ENCODE peak calls at places on chromosomes 5 and 9, in nine cellular contexts. J is NCI-H1092 treated with DMSO at 0.1 percent for 48 hours; S is GM04504; C is GM19239; I is AG09319; Z is neural crest cell; M is NCI-H460; D is activated CD4-positive, alpha-beta T cell treated with anti-CD3 and anti-CD28 coated beads, Interleukin-2, amount 50 U/mL, for 1 hour; L is GM04503. G is an unnamed sample.

GRCh38 chr5:113140837-113141661 is 164.5 kb downstream of the DCP2 start:
- DNase-seq in C (no peak), D (no peak), M (no peak), J (no peak), S (peak), I (peak), Z (no peak), L (peak), G (no peak)

GRCh38 chr5:150763023-150763793 is 4.4 kb upstream of the DCTN4 start:
- DNase-seq in C (no peak), D (no peak), M (peak), S (peak), L (peak), J (peak), I (no peak), Z (no peak), G (no peak)

GRCh38 chr5:132264546-132265335 is 7.2 kb downstream of the PDLIM4 start:
- DNase-seq in C (no peak), Z (no peak), L (no peak), J (no peak), I (no peak), S (no peak), M (no peak), D (no peak), G (no peak)

GRCh38 chr9:36802171-36802920 is 229.7 kb downstream of the MELK start:
- DNase-seq in L (no peak), Z (no peak), M (no peak), I (no peak), S (no peak), D (no peak), C (no peak), J (peak), G (peak)

GRCh38 chr5:126801992-126802294 is 25.0 kb downstream of the LMNB1 start:
- DNase-seq in I (peak), D (no peak), C (no peak), M (no peak), Z (no peak), J (no peak), S (peak), L (no peak), G (no peak)

GRCh38 chr9:126853667-126854066 is 6.8 kb upstream of the ZBTB34 start:
- DNase-seq in D (no peak), M (no peak), S (no peak), L (no peak), I (no peak), J (no peak), C (no peak), Z (no peak), G (no peak)

GRCh38 chr9:113808391-113809191 is 67.5 kb upstream of the ZNF618 start:
- DNase-seq in Z (no peak), C (no peak), D (no peak), I (peak), M (peak), L (peak), J (no peak), S (peak), G (no peak)

GRCh38 chr9:21252727-21253547 is 13.1 kb upstream of the IFNA14 start:
- DNase-seq in M (peak), S (peak), D (no peak), I (peak), L (peak), J (peak), C (no peak), Z (no peak), G (no peak)

GRCh38 chr5:68731255-68731654 is 362.6 kb upstream of the SLC30A5 start:
- DNase-seq in M (no peak), S (no peak), Z (no peak), J (no peak), C (no peak), D (no peak), I (no peak), L (no peak), G (no peak)

GRCh38 chr5:52502591-52502990 is 285.1 kb upstream of the ITGA1 start:
- DNase-seq in L (no peak), D (no peak), S (no peak), M (no peak), I (no peak), C (no peak), Z (no peak), J (no peak), G (no peak)

GRCh38 chr9:133883356-133883755 is 108.8 kb downstream of the VAV2 start:
- DNase-seq in M (no peak), C (no peak), S (no peak), D (no peak), Z (no peak), J (no peak), I (no peak), L (no peak), G (no peak)

GRCh38 chr5:1542755-1543154 is 19.0 kb upstream of the LPCAT1 start:
- DNase-seq in D (no peak), J (no peak), S (peak), C (no peak), L (peak), Z (no peak), I (peak), M (peak), G (no peak)

GRCh38 chr5:137954131-137954879 is 65.0 kb downstream of the PKD2L2 start:
- DNase-seq in C (no peak), J (no peak), L (peak), I (peak), Z (no peak), D (no peak), S (peak), M (no peak), G (no peak)

GRCh38 chr5:65070026-65070425 is 301.3 kb downstream of the CWC27 start:
- DNase-seq in Z (no peak), C (no peak), L (no peak), J (no peak), M (no peak), S (no peak), I (no peak), D (no peak), G (no peak)

GRCh38 chr9:15915711-15916110 is 362.9 kb downstream of the CCDC171 start:
- DNase-seq in C (no peak), M (no peak), I (no peak), Z (no peak), S (no peak), L (no peak), J (no peak), D (no peak), G (no peak)

GRCh38 chr9:138098116-138098907 is 220.7 kb downstream of the CACNA1B start:
- DNase-seq in L (no peak), S (no peak), M (no peak), D (no peak), C (no peak), I (no peak), Z (no peak), J (no peak), G (no peak)

GRCh38 chr9:89993678-89994630 is 389.1 kb downstream of the GADD45G start:
- DNase-seq in I (no peak), M (no peak), L (no peak), J (no peak), Z (no peak), C (no peak), D (no peak), S (no peak), G (no peak)

GRCh38 chr5:14488697-14489096 is 92.9 kb upstream of the OTULINL start:
- DNase-seq in D (no peak), I (no peak), M (no peak), L (no peak), C (no peak), Z (no peak), S (no peak), J (no peak), G (no peak)

GRCh38 chr5:58763390-58763789 is 180.5 kb downstream of the RAB3C start:
- DNase-seq in D (no peak), Z (no peak), M (no peak), C (no peak), S (no peak), L (no peak), I (no peak), J (no peak), G (no peak)

GRCh38 chr9:113612216-113612747 is 148.8 kb downstream of the RGS3 start:
- DNase-seq in C (no peak), L (no peak), J (no peak), I (no peak), Z (no peak), D (no peak), S (no peak), M (no peak), G (no peak)

G was measured in nucleus accumbens.